ENCODE peak calls at places on chromosomes 7 and 10, in nine cellular contexts. J is bronchial epithelial cell; W is GF-D8; O is NCI-H2081; R is dorsolateral prefrontal cortex; M is choroid plexus epithelial cell; C is SW 1271; V is activated T-cell treated with anti-CD3 and anti-CD28 coated beads, Interleukin-2, amount 50 U/mL, for 24 hours; L is stimulated activated CD4-positive, alpha-beta T cell treated with anti-CD3 and anti-CD28 coated beads, Interleukin-1b, Interleukin-23, amount 100 ng/mL, for 24 hours. E is an unnamed sample.
A peak's percentile ranks its signal among the peaks of the same experiment; 100 is the strongest.

GRCh38 chr7:124072603-124073324 is 39.9 kb upstream of the TMEM229A start:
- DNase-seq in L (no peak), W (no peak), J (peak; percentile 85), V (no peak), R (no peak), O (no peak), M (peak; percentile 70), C (no peak), E (no peak)

GRCh38 chr7:157526604-157527003 is 189.8 kb downstream of the DNAJB6 start:
- DNase-seq in W (no peak), C (no peak), O (no peak), R (no peak), V (peak; percentile 21), M (no peak), L (no peak), J (no peak), E (no peak)

GRCh38 chr7:27364344-27364758 is 121.7 kb downstream of the EVX1 start:
- DNase-seq in R (peak; percentile 75), L (no peak), C (no peak), O (no peak), W (no peak), V (no peak), J (peak; percentile 59), M (peak; percentile 74), E (no peak)

GRCh38 chr10:60426425-60426824 is 36.8 kb upstream of the ANK3 start:
- DNase-seq in M (peak; percentile 94), J (peak; percentile 96), O (no peak), C (peak; percentile 2), R (no peak), V (no peak), L (no peak), W (no peak), E (no peak)

GRCh38 chr7:97873606-97874005 is 1.4 kb upstream of the ASNS start:
- DNase-seq in R (no peak), V (no peak), O (no peak), M (no peak), C (no peak), W (no peak), J (no peak), L (no peak), E (no peak)

GRCh38 chr10:58397830-58398229 is 12.6 kb downstream of the TFAM start:
- DNase-seq in M (no peak), J (no peak), W (no peak), C (no peak), L (no peak), O (no peak), R (no peak), V (no peak), E (no peak)

GRCh38 chr10:81031774-81032173 is 494.1 kb downstream of the SH2D4B start:
- DNase-seq in W (no peak), R (no peak), J (no peak), V (no peak), M (no peak), C (no peak), O (no peak), L (no peak), E (no peak)

GRCh38 chr10:15515207-15515606 is 144.1 kb upstream of the FAM171A1 start:
- DNase-seq in R (peak; percentile 80), V (no peak), J (no peak), O (no peak), M (no peak), C (no peak), W (no peak), L (no peak), E (no peak)

GRCh38 chr7:136071106-136071505 is 93.9 kb upstream of the MTPN start:
- DNase-seq in R (no peak), V (no peak), M (no peak), C (no peak), L (no peak), O (no peak), W (no peak), J (no peak), E (no peak)

GRCh38 chr10:70672993-70673928 is 955 bp downstream of the ADAMTS14 start:
- DNase-seq in C (no peak), O (no peak), J (peak; percentile 56), M (peak; percentile 74), R (no peak), W (no peak), L (no peak), V (no peak), E (no peak)

GRCh38 chr7:95989301-95989700 is 216.9 kb downstream of the DYNC1I1 start:
- DNase-seq in J (peak; percentile 1), R (no peak), W (no peak), O (no peak), V (no peak), C (no peak), M (no peak), L (no peak), E (no peak)

GRCh38 chr10:93600861-93601773 is at the start of gene RBP4:
- DNase-seq in C (no peak), J (peak; percentile 17), O (no peak), V (no peak), L (no peak), R (no peak), M (peak; percentile 53), W (no peak), E (no peak)

GRCh38 chr10:60910543-60910942 is 33.4 kb downstream of the RHOBTB1 start:
- DNase-seq in M (no peak), J (no peak), W (no peak), R (no peak), L (no peak), C (no peak), V (no peak), O (no peak), E (no peak)

GRCh38 chr7:96199421-96199820 is 122.5 kb downstream of the SLC25A13 start:
- DNase-seq in M (peak; percentile 37), O (no peak), J (no peak), C (no peak), R (no peak), W (no peak), L (no peak), V (no peak), E (no peak)

GRCh38 chr10:126247454-126247975 is 140.8 kb downstream of the ADAM12 start:
- DNase-seq in M (peak; percentile 99), C (peak; percentile 73), V (no peak), O (no peak), J (peak; percentile 96), R (no peak), W (no peak), L (no peak), E (no peak)

GRCh38 chr7:74612015-74612829 is 45.3 kb upstream of the GTF2I start:
- DNase-seq in J (peak; percentile 98), V (no peak), W (no peak), C (no peak), R (peak; percentile 29), L (no peak), M (peak; percentile 59), O (peak; percentile 55), E (no peak)

GRCh38 chr10:100775346-100775745 is 30.0 kb downstream of the PAX2 start:
- DNase-seq in J (no peak), C (no peak), V (no peak), R (no peak), L (no peak), M (no peak), O (no peak), W (no peak), E (no peak)

GRCh38 chr10:104067525-104067924 is 18.2 kb downstream of the COL17A1 start:
- DNase-seq in C (no peak), J (no peak), W (no peak), O (no peak), R (no peak), L (no peak), V (no peak), M (no peak), E (no peak)

GRCh38 chr7:48116043-48116442 is 27.0 kb downstream of the UPP1 start:
- DNase-seq in O (no peak), R (no peak), C (no peak), V (no peak), M (no peak), W (no peak), J (no peak), L (no peak), E (no peak)

GRCh38 chr10:76178561-76179292 is 747.3 kb downstream of the LRMDA start:
- DNase-seq in V (no peak), R (no peak), C (no peak), O (no peak), W (no peak), M (no peak), L (no peak), J (peak; percentile 80), E (no peak)

GRCh38 chr7:120735791-120736190 is 122.2 kb downstream of the TSPAN12 start:
- DNase-seq in W (no peak), R (no peak), O (no peak), M (peak; percentile 85), C (no peak), J (no peak), L (no peak), V (no peak), E (no peak)

GRCh38 chr10:3548096-3548495 is 236.9 kb downstream of the KLF6 start:
- DNase-seq in L (no peak), R (no peak), M (peak; percentile 40), J (no peak), V (no peak), O (no peak), W (no peak), C (no peak), E (no peak)

GRCh38 chr7:98669417-98670015 is 52.4 kb downstream of the NPTX2 start:
- DNase-seq in O (no peak), L (no peak), V (no peak), R (no peak), M (no peak), W (no peak), C (no peak), J (no peak), E (no peak)

GRCh38 chr7:42650171-42650570 is 261.7 kb downstream of the C7orf25 start:
- DNase-seq in J (no peak), M (no peak), L (no peak), C (no peak), W (no peak), V (no peak), R (peak; percentile 55), O (no peak), E (no peak)